ENCODE peak calls at places on chromosomes 7 and 10, in five cellular contexts. M, T, H, E and X are unnamed samples.

GRCh38 chr10:2083591-2083990 is 346.3 kb upstream of the ADARB2 start:
- DNase-seq in E (no peak), H (no peak), M (no peak), T (no peak), X (no peak)

GRCh38 chr7:105849122-105849855 is 27.1 kb downstream of the ATXN7L1 start:
- DNase-seq in H (peak; percentile 27), T (no peak), M (peak; percentile 9), E (no peak), X (peak; percentile 40)

GRCh38 chr10:117322258-117322657 is 53.0 kb downstream of the PDZD8 start:
- DNase-seq in M (no peak), H (no peak), E (no peak), T (no peak), X (no peak)

GRCh38 chr10:10826125-10826524 is 191.5 kb upstream of the CELF2 start:
- DNase-seq in H (peak; percentile 92), E (peak; percentile 55), M (no peak), T (no peak), X (no peak)

GRCh38 chr7:12403287-12404181 is at the start of gene VWDE:
- DNase-seq in T (peak; percentile 87), E (no peak), H (peak; percentile 23), M (peak; percentile 38), X (peak; percentile 39)

GRCh38 chr7:55485501-55486171 is 86.7 kb downstream of the VOPP1 start:
- DNase-seq in E (no peak), H (no peak), T (no peak), M (no peak), X (no peak)

GRCh38 chr10:122276611-122277205 is 5.6 kb downstream of the BTBD16 start:
- DNase-seq in H (peak; percentile 60), E (no peak), M (no peak), T (no peak), X (no peak)

GRCh38 chr10:132520147-132520811 is 17.3 kb upstream of the INPP5A start:
- DNase-seq in M (no peak), E (no peak), T (no peak), H (peak; percentile 85), X (no peak)

GRCh38 chr7:73397936-73398335 is 35.6 kb upstream of the FZD9 start:
- DNase-seq in H (no peak), M (no peak), E (no peak), T (peak; percentile 12), X (no peak)

GRCh38 chr10:95201736-95202135 is 7.7 kb downstream of the ACSM6 start:
- DNase-seq in M (no peak), H (peak; percentile 74), T (no peak), E (no peak), X (no peak)

GRCh38 chr10:60932756-60933155 is 11.2 kb downstream of the RHOBTB1 start:
- DNase-seq in E (no peak), H (no peak), T (peak; percentile 41), M (no peak), X (no peak)

GRCh38 chr10:90920986-90921643 is at the start of gene ANKRD1:
- DNase-seq in M (no peak), E (peak; percentile 50), T (peak; percentile 32), H (peak; percentile 74), X (no peak)

GRCh38 chr7:116998567-116998966 is 45.3 kb downstream of the ST7 start:
- DNase-seq in H (no peak), E (no peak), T (no peak), M (no peak), X (no peak)

GRCh38 chr10:81081887-81082620 is 544.4 kb downstream of the SH2D4B start:
- DNase-seq in E (no peak), H (no peak), M (no peak), T (peak; percentile 38), X (no peak)

GRCh38 chr7:100156331-100157068 is 2.0 kb downstream of the TRAPPC14 start:
- DNase-seq in E (no peak), T (no peak), H (no peak), M (no peak), X (no peak)

GRCh38 chr7:23410446-23411183 is 59.7 kb downstream of the IGF2BP3 start:
- DNase-seq in H (no peak), T (no peak), E (no peak), M (no peak), X (no peak)

GRCh38 chr7:79199266-79199665 is 254.2 kb downstream of the MAGI2 start:
- DNase-seq in M (no peak), T (no peak), H (peak; percentile 23), E (no peak), X (no peak)

GRCh38 chr7:89316584-89316983 is 521.0 kb upstream of the TEX47 start:
- DNase-seq in M (no peak), T (no peak), E (no peak), H (no peak), X (no peak)

GRCh38 chr7:1961776-1962276 is 270.9 kb downstream of the MAD1L1 start:
- DNase-seq in T (no peak), E (peak; percentile 59), H (peak; percentile 86), M (peak; percentile 14), X (no peak)

GRCh38 chr7:1856161-1856965 is 186.3 kb downstream of the ELFN1 start:
- DNase-seq in H (no peak), E (no peak), M (no peak), T (peak; percentile 2), X (no peak)

GRCh38 chr7:143380264-143380645 is 890 bp upstream of the ZYX start:
- DNase-seq in M (peak; percentile 72), E (peak; percentile 68), H (peak; percentile 90), T (peak; percentile 92), X (peak; percentile 80)

GRCh38 chr7:82050134-82050533 is 280.3 kb upstream of the HGF start:
- DNase-seq in M (no peak), H (peak; percentile 91), E (peak; percentile 55), T (no peak), X (no peak)

GRCh38 chr7:35571596-35572240 is 123.2 kb downstream of the HERPUD2 start:
- DNase-seq in T (no peak), M (no peak), H (no peak), E (no peak), X (no peak)

GRCh38 chr7:80636709-80637108 is 1.7 kb upstream of the CD36 start:
- DNase-seq in T (no peak), M (no peak), E (no peak), H (no peak), X (no peak)

GRCh38 chr10:99457808-99458207 is 27.4 kb upstream of the GOT1 start:
- DNase-seq in T (no peak), H (peak; percentile 24), M (no peak), E (no peak), X (no peak)

GRCh38 chr7:140638311-140638791 is 2.3 kb downstream of the DENND2A start:
- DNase-seq in E (peak; percentile 56), H (peak; percentile 84), T (peak; percentile 63), M (no peak), X (no peak)

GRCh38 chr10:72658696-72659400 is 33.0 kb upstream of the MICU1 start:
- DNase-seq in T (no peak), H (no peak), M (no peak), E (no peak), X (no peak)

GRCh38 chr7:29194206-29194593 is 375 bp upstream of the CHN2 start:
- DNase-seq in M (no peak), T (peak; percentile 72), E (no peak), H (peak; percentile 10), X (no peak)
- H3K27ac ChIP-seq in M (no peak overlapping the region), T (no peak overlapping the region), E (no peak overlapping the region), H (no peak overlapping the region), X (no peak overlapping the region)

DNA sequence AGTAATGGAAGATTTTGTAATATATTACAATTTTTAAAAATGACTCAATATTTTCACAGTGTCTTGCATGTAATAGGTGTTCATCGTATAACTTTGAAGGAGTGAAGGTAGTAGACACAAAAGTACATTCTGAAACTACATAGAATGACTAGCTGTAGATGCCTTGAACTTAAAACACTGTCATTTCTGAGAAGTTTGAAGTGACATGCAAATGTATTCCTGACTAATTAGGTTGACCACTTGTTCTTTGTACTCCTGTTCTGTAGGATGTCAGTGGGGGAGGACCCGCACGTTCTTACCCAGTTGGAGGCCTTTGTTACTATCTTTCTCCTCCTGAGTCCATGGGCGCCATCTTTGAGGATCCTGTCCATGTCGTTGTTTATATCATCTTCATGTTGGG is 31.2 kb downstream of the SEC61A2 start:
- DNase-seq in M (no peak), T (no peak), H (no peak), E (no peak), X (no peak)
- H3K27me3 ChIP-seq in M (no peaks in the 10 kb centered on the region), T (no peaks in the 10 kb centered on the region), H (no peaks in the 10 kb centered on the region), E (no peaks in the 10 kb centered on the region), X (no peaks in the 10 kb centered on the region)

GRCh38 chr10:26725837-26726727 is 28.6 kb downstream of the PDSS1 start:
- DNase-seq in M (peak; percentile 27), H (peak; percentile 68), T (peak; percentile 52), E (peak; percentile 55), X (peak; percentile 27)
- H3K27ac ChIP-seq in M (no peak overlapping the region), H (no peak overlapping the region), T (no peak overlapping the region), E (no peak overlapping the region), X (no peak overlapping the region)

DNA sequence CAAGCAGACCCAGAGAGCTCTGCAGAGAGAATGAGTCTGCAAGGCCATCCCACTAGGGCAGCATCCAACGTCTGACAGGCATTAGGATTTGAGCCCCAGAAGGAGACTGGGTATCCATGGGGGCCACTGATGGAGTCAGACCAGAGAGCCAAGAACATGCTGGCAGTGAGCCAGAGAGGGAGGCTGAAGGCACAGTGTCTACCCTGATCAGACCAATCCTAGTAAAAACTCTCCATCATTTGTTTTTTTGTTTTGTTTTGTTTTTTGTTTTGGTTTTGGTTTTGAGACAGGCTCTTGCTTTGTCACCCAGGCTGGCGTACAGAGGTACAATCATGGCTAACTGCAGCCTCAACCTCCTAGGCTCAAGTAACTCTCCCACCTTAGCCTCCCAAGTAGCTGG is 133.1 kb upstream of the LYZL2 start:
- DNase-seq in M (no peak), T (no peak), H (no peak), E (no peak), X (no peak)
- H3K27me3 ChIP-seq in M (no peaks in the 10 kb centered on the region), T (no peaks in the 10 kb centered on the region), H (no peaks in the 10 kb centered on the region), E (no peaks in the 10 kb centered on the region), X (no peaks in the 10 kb centered on the region)